ENCODE peak calls at places on chromosomes 4 and X, in six cellular contexts. X is RWPE1, J is AML-193, M is EL, H is HT1080, R is T-helper 17 cell. L is an unnamed sample.

GRCh38 chrX:42246814-42247213 is 323.5 kb upstream of the CASK start:
- DNase-seq in X (no peak), J (no peak), M (no peak), H (peak), R (no peak), L (no peak)

GRCh38 chr4:55675196-55675793 is 39.2 kb upstream of the NMU start:
- DNase-seq in X (no peak), J (no peak), M (no peak), H (no peak), R (no peak), L (no peak)

GRCh38 chr4:123579961-123580360 is 183.4 kb downstream of the SPRY1 start:
- DNase-seq in X (no peak), J (no peak), M (no peak), H (no peak), R (no peak), L (no peak)

GRCh38 chrX:49725923-49726904 is 30.4 kb upstream of the PAGE1 start:
- DNase-seq in X (no peak), J (no peak), M (no peak), H (no peak), R (no peak), L (no peak)

GRCh38 chrX:16931855-16932254 is 14.6 kb upstream of the REPS2 start:
- DNase-seq in X (no peak), J (no peak), M (no peak), H (no peak), R (no peak), L (no peak)

GRCh38 chr4:157616741-157617472 is 396.4 kb downstream of the GRIA2 start:
- DNase-seq in X (no peak), J (no peak), M (no peak), H (no peak), R (no peak), L (no peak)

GRCh38 chr4:153748378-153748777 is 11.4 kb downstream of the RNF175 start:
- DNase-seq in X (peak), J (no peak), M (peak), H (peak), R (no peak), L (no peak)

GRCh38 chr4:156805696-156806095 is 165.9 kb downstream of the PDGFC start:
- DNase-seq in X (peak), J (no peak), M (no peak), H (no peak), R (no peak), L (no peak)

GRCh38 chrX:107970073-107970472 is 12.1 kb downstream of the TEX13B start:
- DNase-seq in X (no peak), J (no peak), M (no peak), H (no peak), R (no peak), L (no peak)

GRCh38 chr4:11130195-11130975 is 298.3 kb downstream of the HS3ST1 start:
- DNase-seq in X (peak), J (no peak), M (no peak), H (peak), R (no peak), L (no peak)

GRCh38 chr4:84913176-84913575 is 53.3 kb downstream of the WDFY3 start:
- DNase-seq in X (no peak), J (no peak), M (no peak), H (no peak), R (no peak), L (no peak)